ENCODE peak calls at places on chromosomes 12 and 14, in six cellular contexts. One of them, this sample, is unnamed.

GRCh38 chr14:73696466-73697390 is 17.5 kb downstream of the PNMA1 start:
- DNase-seq in foreskin fibroblast: peak
- DNase-seq in astrocyte: peak
- DNase-seq in AG04450: no peak
- DNase-seq in upper lobe of right lung: no peak
- DNase-seq in omental fat pad: no peak
- DNase-seq in this sample: no peak

GRCh38 chr12:70774055-70774454 is 136.8 kb upstream of the PTPRB start:
- DNase-seq in omental fat pad: no peak
- DNase-seq in AG04450: no peak
- DNase-seq in astrocyte: no peak
- DNase-seq in foreskin fibroblast: peak
- DNase-seq in upper lobe of right lung: no peak
- DNase-seq in this sample: no peak

GRCh38 chr12:127401536-127401935 is 865.4 kb upstream of the TMEM132C start:
- DNase-seq in upper lobe of right lung: no peak
- DNase-seq in AG04450: no peak
- DNase-seq in omental fat pad: no peak
- DNase-seq in foreskin fibroblast: no peak
- DNase-seq in astrocyte: no peak
- DNase-seq in this sample: no peak

GRCh38 chr14:59959663-59960062 is 39.7 kb downstream of the LRRC9 start:
- DNase-seq in astrocyte: no peak
- DNase-seq in AG04450: no peak
- DNase-seq in foreskin fibroblast: no peak
- DNase-seq in omental fat pad: no peak
- DNase-seq in upper lobe of right lung: no peak
- DNase-seq in this sample: no peak

GRCh38 chr12:49616533-49617219 is 6.7 kb upstream of the PRPF40B start:
- DNase-seq in AG04450: no peak
- DNase-seq in foreskin fibroblast: no peak
- DNase-seq in omental fat pad: no peak
- DNase-seq in astrocyte: no peak
- DNase-seq in upper lobe of right lung: no peak
- DNase-seq in this sample: no peak

GRCh38 chr12:101891462-101891971 is 14.1 kb downstream of the DRAM1 start:
- DNase-seq in omental fat pad: no peak
- DNase-seq in upper lobe of right lung: peak
- DNase-seq in astrocyte: peak
- DNase-seq in foreskin fibroblast: peak
- DNase-seq in AG04450: peak
- DNase-seq in this sample: peak

GRCh38 chr14:75522224-75522764 is at the start of gene BATF:
- DNase-seq in astrocyte: no peak
- DNase-seq in upper lobe of right lung: peak
- DNase-seq in foreskin fibroblast: no peak
- DNase-seq in AG04450: no peak
- DNase-seq in omental fat pad: no peak
- DNase-seq in this sample: no peak

GRCh38 chr12:113858828-113859386 is 107.2 kb downstream of the RBM19 start:
- DNase-seq in upper lobe of right lung: no peak
- DNase-seq in AG04450: no peak
- DNase-seq in omental fat pad: no peak
- DNase-seq in astrocyte: no peak
- DNase-seq in foreskin fibroblast: no peak
- DNase-seq in this sample: no peak

GRCh38 chr14:29710015-29710414 is 217.6 kb downstream of the PRKD1 start:
- DNase-seq in upper lobe of right lung: no peak
- DNase-seq in omental fat pad: no peak
- DNase-seq in AG04450: no peak
- DNase-seq in foreskin fibroblast: no peak
- DNase-seq in astrocyte: no peak
- DNase-seq in this sample: no peak

GRCh38 chr12:4307593-4308333 is 13.2 kb upstream of the TIGAR start:
- DNase-seq in foreskin fibroblast: peak
- DNase-seq in astrocyte: peak
- DNase-seq in upper lobe of right lung: peak
- DNase-seq in AG04450: peak
- DNase-seq in omental fat pad: peak
- DNase-seq in this sample: peak

GRCh38 chr14:43356984-43357545 is 1150.0 kb downstream of the FSCB start:
- DNase-seq in astrocyte: no peak
- DNase-seq in foreskin fibroblast: no peak
- DNase-seq in omental fat pad: no peak
- DNase-seq in upper lobe of right lung: no peak
- DNase-seq in AG04450: no peak
- DNase-seq in this sample: no peak

GRCh38 chr14:52950898-52951729 is at the start of gene FERMT2:
- DNase-seq in astrocyte: peak
- DNase-seq in upper lobe of right lung: peak
- DNase-seq in foreskin fibroblast: peak
- DNase-seq in omental fat pad: peak
- DNase-seq in AG04450: peak
- DNase-seq in this sample: peak

GRCh38 chr14:45253754-45254300 is 825 bp upstream of the MIS18BP1 start:
- DNase-seq in astrocyte: peak
- DNase-seq in omental fat pad: no peak
- DNase-seq in AG04450: no peak
- DNase-seq in foreskin fibroblast: no peak
- DNase-seq in upper lobe of right lung: peak
- DNase-seq in this sample: no peak

GRCh38 chr12:67758119-67758873 is 109.8 kb downstream of the DYRK2 start:
- DNase-seq in foreskin fibroblast: no peak
- DNase-seq in astrocyte: no peak
- DNase-seq in AG04450: no peak
- DNase-seq in omental fat pad: no peak
- DNase-seq in upper lobe of right lung: no peak
- DNase-seq in this sample: no peak

GRCh38 chr14:49584058-49584457 is 2.1 kb downstream of the RPS29 start:
- DNase-seq in foreskin fibroblast: no peak
- DNase-seq in AG04450: no peak
- DNase-seq in omental fat pad: no peak
- DNase-seq in astrocyte: no peak
- DNase-seq in upper lobe of right lung: no peak
- DNase-seq in this sample: no peak

GRCh38 chr14:23377873-23378563 is 1.2 kb downstream of the CMTM5 start:
- DNase-seq in astrocyte: no peak
- DNase-seq in foreskin fibroblast: no peak
- DNase-seq in omental fat pad: no peak
- DNase-seq in AG04450: no peak
- DNase-seq in upper lobe of right lung: no peak
- DNase-seq in this sample: no peak

GRCh38 chr12:28770329-28770728 is 378.7 kb upstream of the FAR2 start:
- DNase-seq in omental fat pad: no peak
- DNase-seq in foreskin fibroblast: no peak
- DNase-seq in upper lobe of right lung: no peak
- DNase-seq in astrocyte: no peak
- DNase-seq in AG04450: no peak
- DNase-seq in this sample: no peak

GRCh38 chr12:25249951-25250738 is 584 bp downstream of the KRAS start:
- DNase-seq in upper lobe of right lung: peak
- DNase-seq in foreskin fibroblast: peak
- DNase-seq in AG04450: no peak
- DNase-seq in omental fat pad: no peak
- DNase-seq in astrocyte: no peak
- DNase-seq in this sample: no peak

GRCh38 chr14:31270196-31270772 is 62.7 kb upstream of the HECTD1 start:
- DNase-seq in omental fat pad: no peak
- DNase-seq in AG04450: no peak
- DNase-seq in upper lobe of right lung: peak
- DNase-seq in foreskin fibroblast: no peak
- DNase-seq in astrocyte: no peak
- DNase-seq in this sample: no peak

GRCh38 chr12:59834659-59835474 is 239.0 kb downstream of the SLC16A7 start:
- DNase-seq in foreskin fibroblast: peak
- DNase-seq in AG04450: no peak
- DNase-seq in upper lobe of right lung: no peak
- DNase-seq in omental fat pad: no peak
- DNase-seq in astrocyte: peak
- DNase-seq in this sample: peak

GRCh38 chr12:100741084-100741711 is 53.4 kb upstream of the ANO4 start:
- DNase-seq in AG04450: no peak
- DNase-seq in astrocyte: no peak
- DNase-seq in omental fat pad: no peak
- DNase-seq in upper lobe of right lung: no peak
- DNase-seq in foreskin fibroblast: no peak
- DNase-seq in this sample: no peak

GRCh38 chr12:6049587-6049986 is 74.9 kb downstream of the VWF start:
- DNase-seq in omental fat pad: no peak
- DNase-seq in upper lobe of right lung: no peak
- DNase-seq in foreskin fibroblast: no peak
- DNase-seq in astrocyte: no peak
- DNase-seq in AG04450: no peak
- DNase-seq in this sample: no peak

GRCh38 chr14:100696590-100696989 is 30.1 kb upstream of the DLK1 start:
- DNase-seq in upper lobe of right lung: no peak
- DNase-seq in foreskin fibroblast: no peak
- DNase-seq in omental fat pad: no peak
- DNase-seq in astrocyte: no peak
- DNase-seq in AG04450: no peak
- DNase-seq in this sample: no peak

GRCh38 chr14:69886843-69887242 is 7.6 kb downstream of the SMOC1 start:
- DNase-seq in AG04450: no peak
- DNase-seq in upper lobe of right lung: no peak
- DNase-seq in astrocyte: peak
- DNase-seq in omental fat pad: no peak
- DNase-seq in foreskin fibroblast: peak
- DNase-seq in this sample: no peak

GRCh38 chr12:19800884-19801283 is 361.6 kb downstream of the AEBP2 start:
- DNase-seq in foreskin fibroblast: no peak
- DNase-seq in omental fat pad: no peak
- DNase-seq in astrocyte: peak
- DNase-seq in upper lobe of right lung: no peak
- DNase-seq in AG04450: no peak
- DNase-seq in this sample: no peak

GRCh38 chr14:32078030-32078793 is 1.1 kb downstream of the ARHGAP5 start:
- DNase-seq in astrocyte: peak
- DNase-seq in AG04450: no peak
- DNase-seq in omental fat pad: no peak
- DNase-seq in upper lobe of right lung: peak
- DNase-seq in foreskin fibroblast: peak
- DNase-seq in this sample: peak

DNA sequence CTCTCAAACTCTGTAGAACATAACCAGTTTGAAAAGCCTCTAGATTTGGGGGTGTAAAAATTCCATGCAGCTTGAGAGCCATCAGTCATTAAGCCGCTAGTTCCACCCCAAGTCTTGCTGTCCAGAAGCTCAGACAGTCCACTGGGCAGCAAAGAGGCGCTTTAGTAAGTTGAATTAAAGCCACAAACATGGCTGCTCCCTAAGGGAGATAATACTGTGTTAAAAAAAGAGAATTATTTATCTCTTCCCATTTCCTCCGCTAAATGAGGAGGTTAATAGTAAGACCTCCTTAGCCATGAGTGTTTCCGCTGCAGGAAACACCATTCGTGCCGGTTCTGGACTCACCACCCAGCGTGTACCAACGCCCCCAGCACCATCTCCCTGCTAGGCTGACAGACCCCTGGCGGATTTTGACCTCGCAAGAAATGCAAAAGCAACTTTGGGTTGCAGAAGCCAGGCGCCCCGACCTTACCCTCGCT is 539 bp downstream of the TM7SF3 start:
- DNase-seq in foreskin fibroblast: peak
- DNase-seq in astrocyte: peak
- DNase-seq in AG04450: no peak
- DNase-seq in omental fat pad: no peak
- DNase-seq in upper lobe of right lung: no peak
- DNase-seq in this sample: no peak
- TF ChIP-seq CTCF in foreskin fibroblast: no peak
- TF ChIP-seq CTCF in astrocyte: no peak
- TF ChIP-seq CTCF in AG04450: no peak
- TF ChIP-seq CTCF in omental fat pad: no peak
- TF ChIP-seq CTCF in upper lobe of right lung: no peak
- TF ChIP-seq CTCF in this sample: no peak

DNA sequence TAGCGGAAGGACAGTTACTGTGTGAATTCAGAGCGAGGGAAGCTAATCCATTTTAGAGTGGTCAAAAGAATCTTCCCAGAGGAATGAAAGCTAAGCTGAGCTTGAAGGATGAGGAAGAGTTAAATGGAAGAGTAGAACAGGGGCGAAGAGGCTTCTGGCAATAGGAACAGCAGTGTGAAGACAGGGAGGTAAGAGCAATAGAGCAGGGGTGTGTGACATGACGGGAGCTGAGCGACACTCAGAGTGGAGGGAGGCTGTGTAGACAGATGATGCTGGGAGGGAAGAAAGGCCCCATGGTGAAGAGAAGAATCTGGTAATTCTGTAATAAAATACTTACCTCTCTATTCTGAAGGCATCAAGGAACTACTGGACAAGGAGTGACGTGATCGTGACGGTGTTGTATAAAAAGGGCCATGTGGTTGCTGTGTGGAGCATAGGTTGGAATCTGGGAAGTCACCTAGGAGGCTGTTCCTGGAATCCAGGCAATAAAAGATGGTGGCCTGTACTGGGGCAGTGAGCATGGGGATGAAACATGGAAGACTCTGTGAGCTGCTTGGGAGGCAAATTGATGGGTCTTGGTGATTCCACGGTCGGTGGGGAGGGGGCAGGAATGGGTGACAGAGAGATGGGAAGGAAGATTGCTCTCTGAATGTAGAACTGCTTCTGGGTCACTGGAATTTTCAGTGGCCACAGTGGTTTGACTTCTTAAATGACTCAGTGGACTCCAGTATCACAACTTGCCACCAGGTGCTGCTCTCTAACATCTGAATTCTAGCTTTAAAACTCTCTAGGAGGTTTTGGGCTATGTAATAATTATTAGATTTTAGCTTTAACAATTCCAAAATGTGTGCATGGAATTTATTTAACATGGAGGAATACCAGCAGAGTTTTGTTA is 164.1 kb downstream of the ATP23 start:
- DNase-seq in omental fat pad: no peak
- DNase-seq in AG04450: no peak
- DNase-seq in foreskin fibroblast: peak
- DNase-seq in upper lobe of right lung: no peak
- DNase-seq in astrocyte: peak
- DNase-seq in this sample: no peak
- TF ChIP-seq CTCF in omental fat pad: no peak
- TF ChIP-seq CTCF in AG04450: peak
- TF ChIP-seq CTCF in foreskin fibroblast: peak
- TF ChIP-seq CTCF in upper lobe of right lung: no peak
- TF ChIP-seq CTCF in astrocyte: peak
- TF ChIP-seq CTCF in this sample: peak

DNA sequence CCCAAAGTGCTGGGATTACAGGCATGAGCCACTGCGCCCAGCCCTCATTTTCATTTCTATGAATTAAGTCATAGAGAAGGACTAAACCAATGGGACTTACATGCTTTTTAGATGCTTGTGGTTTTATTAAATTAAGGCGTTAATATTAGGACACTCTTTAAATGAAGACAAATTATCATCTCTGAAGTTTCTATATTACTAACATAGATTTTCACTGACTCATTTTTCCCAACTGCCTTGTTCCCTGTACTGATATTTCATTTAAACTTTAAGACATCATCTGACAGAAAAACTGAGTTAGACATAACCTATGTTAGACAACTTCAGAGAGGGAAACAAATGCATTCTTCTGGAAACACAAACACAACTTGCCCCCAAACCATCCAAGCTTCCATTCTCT is 99.8 kb downstream of the BTG1 start:
- DNase-seq in AG04450: no peak
- DNase-seq in astrocyte: no peak
- DNase-seq in omental fat pad: no peak
- DNase-seq in foreskin fibroblast: no peak
- DNase-seq in upper lobe of right lung: no peak
- DNase-seq in this sample: no peak
- TF ChIP-seq CTCF in AG04450: no peak
- TF ChIP-seq CTCF in astrocyte: no peak
- TF ChIP-seq CTCF in omental fat pad: no peak
- TF ChIP-seq CTCF in foreskin fibroblast: no peak
- TF ChIP-seq CTCF in upper lobe of right lung: no peak
- TF ChIP-seq CTCF in this sample: no peak

GRCh38 chr12:57546438-57547365 is at the start of gene DCTN2:
- DNase-seq in astrocyte: peak
- DNase-seq in AG04450: peak
- DNase-seq in omental fat pad: peak
- DNase-seq in upper lobe of right lung: peak
- DNase-seq in foreskin fibroblast: peak
- DNase-seq in this sample: peak
- TF ChIP-seq CTCF in astrocyte: no peak
- TF ChIP-seq CTCF in AG04450: no peak
- TF ChIP-seq CTCF in omental fat pad: no peak
- TF ChIP-seq CTCF in upper lobe of right lung: peak
- TF ChIP-seq CTCF in foreskin fibroblast: no peak
- TF ChIP-seq CTCF in this sample: no peak

This sample was measured in AG09319.